ENCODE peak calls at places on chromosomes 12 and 14, in six cellular contexts. T is upper lobe of right lung, H is cardiac fibroblast, X is fibroblast of the aortic adventitia, K is astrocyte of the spinal cord, P is mammary epithelial cell. S is an unnamed sample.

GRCh38 chr14:95068091-95068490 is 89.2 kb downstream of the DICER1 start:
- DNase-seq in T (no peak), X (no peak), K (no peak), H (no peak), P (no peak), S (no peak)

GRCh38 chr12:44015333-44015941 is 179.6 kb downstream of the TMEM117 start:
- DNase-seq in P (peak; percentile 41), K (peak; percentile 66), X (peak; percentile 81), T (no peak), H (peak; percentile 71), S (peak; percentile 7)

GRCh38 chr14:63727231-63727735 is 582 bp downstream of the SGPP1 start:
- DNase-seq in X (peak; percentile 43), H (peak; percentile 38), K (peak; percentile 29), T (peak; percentile 77), P (peak; percentile 42), S (no peak)

GRCh38 chr14:42869681-42870080 is 1263.0 kb downstream of the LRFN5 start:
- DNase-seq in P (peak; percentile 6), T (no peak), H (peak; percentile 4), X (peak; percentile 25), K (peak; percentile 72), S (peak; percentile 76)

GRCh38 chr14:38951451-38951850 is 151.6 kb downstream of the SEC23A start:
- DNase-seq in X (peak; percentile 74), P (peak; percentile 14), T (no peak), K (peak; percentile 67), H (peak; percentile 59), S (no peak)

GRCh38 chr12:86158956-86159355 is 97.2 kb downstream of the MGAT4C start:
- DNase-seq in H (no peak), X (peak; percentile 3), P (peak; percentile 3), T (no peak), K (no peak), S (no peak)

GRCh38 chr12:122939151-122939550 is 27.1 kb downstream of the ABCB9 start:
- DNase-seq in P (no peak), T (no peak), K (no peak), H (no peak), X (no peak), S (no peak)

GRCh38 chr12:57235012-57235727 is 5.7 kb downstream of the SHMT2 start:
- DNase-seq in H (peak; percentile 95), T (no peak), K (peak; percentile 70), X (peak; percentile 63), P (no peak), S (peak; percentile 74)

GRCh38 chr12:119512772-119513497 is 80.6 kb upstream of the TMEM233 start:
- DNase-seq in P (no peak), X (peak; percentile 16), H (peak; percentile 18), T (no peak), K (no peak), S (no peak)

GRCh38 chr12:122880668-122881067 is 15.3 kb downstream of the VPS37B start:
- DNase-seq in X (peak; percentile 73), P (no peak), K (peak; percentile 67), T (no peak), H (peak; percentile 69), S (peak; percentile 35)

GRCh38 chr12:32312049-32312670 is 87.2 kb upstream of the FGD4 start:
- DNase-seq in H (peak; percentile 80), P (peak; percentile 45), X (peak; percentile 84), T (no peak), K (peak; percentile 63), S (peak; percentile 22)

GRCh38 chr14:102944448-102945330 is 22.2 kb downstream of the AMN start:
- DNase-seq in P (no peak), K (no peak), T (no peak), X (no peak), H (no peak), S (no peak)

GRCh38 chr12:123595729-123596128 is 6.2 kb upstream of the DDX55 start:
- DNase-seq in H (peak; percentile 7), P (no peak), K (no peak), T (no peak), X (no peak), S (no peak)

GRCh38 chr14:68137704-68138619 is 318.4 kb downstream of the RAD51B start:
- DNase-seq in T (no peak), P (peak; percentile 99), K (peak; percentile 95), X (peak; percentile 87), H (peak; percentile 99), S (peak; percentile 87)

GRCh38 chr14:64971890-64972785 is at the start of gene RAB15:
- DNase-seq in K (no peak), X (no peak), H (no peak), P (peak; percentile 20), T (peak; percentile 74), S (no peak)

GRCh38 chr12:32395031-32395430 is 4.3 kb upstream of the FGD4 start:
- DNase-seq in T (no peak), P (no peak), H (no peak), X (no peak), K (no peak), S (no peak)

GRCh38 chr14:59274991-59275391 is 86.5 kb downstream of the DAAM1 start:
- DNase-seq in X (no peak), P (peak; percentile 57), K (no peak), T (peak; percentile 67), H (no peak), S (no peak)
- H3K4me3 ChIP-seq in X (no peak overlapping the region), P (no peak overlapping the region), K (no peak overlapping the region), T (no peak overlapping the region), H (no peak overlapping the region), S (no peak overlapping the region)

GRCh38 chr14:91903070-91903469 is 35.7 kb upstream of the TC2N start:
- DNase-seq in P (no peak), K (no peak), T (no peak), X (peak; percentile 71), H (no peak), S (no peak)
- H3K4me3 ChIP-seq in P (no peak overlapping the region), K (no peak overlapping the region), T (no peak overlapping the region), X (no peak overlapping the region), H (no peak overlapping the region), S (no peak overlapping the region)

DNA sequence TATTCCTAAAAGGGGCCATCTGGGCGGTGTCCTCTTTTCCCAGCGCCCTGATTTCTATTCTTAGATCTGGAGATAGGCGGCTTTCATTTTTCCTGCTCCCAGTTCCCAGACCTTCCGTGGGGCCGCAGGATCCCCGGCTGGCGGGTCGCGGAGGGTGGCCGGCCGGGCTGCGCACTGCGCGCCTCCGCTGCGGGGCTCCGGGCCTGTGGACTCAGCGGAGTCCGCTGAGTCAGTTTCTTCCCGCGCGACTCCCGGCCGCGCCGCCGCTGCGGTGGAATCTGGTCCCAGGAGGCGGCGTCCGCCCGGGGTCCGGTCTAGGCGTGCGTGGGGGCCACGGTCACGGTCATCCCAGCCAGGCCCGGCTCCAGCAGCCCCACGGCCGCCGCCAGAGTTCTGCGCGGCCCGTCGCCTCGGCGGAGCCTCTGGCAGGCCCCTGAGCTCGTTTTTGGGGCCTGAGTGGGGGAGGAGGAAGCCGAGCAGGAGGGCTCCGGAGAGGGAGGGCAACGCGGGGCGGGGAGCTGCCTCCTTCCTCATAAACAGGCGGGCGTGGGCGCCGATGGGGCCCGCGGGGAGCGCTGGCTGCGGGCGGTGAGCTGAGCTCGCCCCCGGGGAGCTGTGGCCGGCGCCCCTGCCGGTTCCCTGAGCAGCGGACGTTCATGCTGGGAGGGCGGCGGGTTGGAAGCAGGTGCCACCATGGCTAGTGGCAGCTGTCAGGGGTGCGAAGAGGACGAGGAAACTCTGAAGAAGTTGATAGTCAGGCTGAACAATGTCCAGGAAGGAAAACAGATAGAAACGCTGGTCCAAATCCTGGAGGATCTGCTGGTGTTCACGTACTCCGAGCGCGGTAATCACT is at the start of gene LRRK2:
- DNase-seq in K (peak; percentile 66), P (peak; percentile 30), H (peak; percentile 60), T (peak; percentile 96), X (peak; percentile 76), S (peak; percentile 12)
- H3K4me3 ChIP-seq in K (peak within 1 kb of the TSS; percentile 46), P (peak within 1 kb of the TSS; percentile 49), H (peak within 1 kb of the TSS; percentile 57), T (peak within 1 kb of the TSS; percentile 63), X (peak within 1 kb of the TSS; percentile 74), S (peak within 1 kb of the TSS; percentile 59)

DNA sequence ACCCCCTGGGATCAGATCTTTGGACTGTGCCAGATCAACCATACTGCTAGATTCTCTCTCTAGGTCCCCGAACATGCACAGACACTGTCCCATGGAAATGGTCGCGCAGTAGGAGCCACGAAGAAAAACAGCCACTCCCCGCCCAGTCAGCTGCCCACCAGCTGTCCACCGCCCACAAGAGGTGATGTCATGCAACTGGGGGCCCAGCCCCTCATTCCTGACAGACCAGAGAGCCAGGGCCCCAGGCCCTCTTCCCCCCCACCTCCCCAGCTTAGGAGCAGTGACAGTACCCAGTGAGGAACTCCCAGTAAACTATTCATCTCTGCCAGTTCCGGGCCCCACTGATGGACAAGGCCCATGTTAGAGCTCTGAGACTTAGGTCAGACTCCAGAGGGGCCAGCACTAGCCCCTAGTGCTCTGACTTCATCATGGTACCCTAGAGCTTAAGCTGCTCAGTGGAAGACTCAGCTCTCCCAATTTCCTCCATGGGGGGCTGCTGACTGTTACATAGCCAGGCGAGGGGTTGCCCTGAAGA is 3.7 kb upstream of the TAMALIN start:
- DNase-seq in X (no peak), T (no peak), P (no peak), K (no peak), H (no peak), S (no peak)
- H3K4me3 ChIP-seq in X (no peak overlapping the region), T (no peak overlapping the region), P (no peak overlapping the region), K (no peak overlapping the region), H (no peak overlapping the region), S (no peak overlapping the region)

DNA sequence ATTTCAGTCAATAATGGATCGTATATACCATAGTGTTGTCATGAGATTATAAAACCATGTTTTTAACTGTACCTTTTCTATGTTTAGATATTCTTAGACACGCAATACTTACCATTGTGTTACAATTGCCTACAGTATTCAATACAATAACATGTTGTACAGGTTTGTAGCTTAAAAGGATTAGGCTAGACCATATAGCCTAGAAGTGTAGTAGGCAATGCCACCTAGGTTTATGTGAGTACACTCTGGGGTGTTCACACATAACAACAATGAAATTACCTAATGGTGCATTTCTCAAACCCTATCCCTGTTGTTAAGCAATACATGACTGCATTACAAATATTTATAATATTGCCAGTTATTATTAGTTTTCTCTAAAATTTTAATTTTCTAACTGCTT is 144.2 kb downstream of the KCNC2 start:
- DNase-seq in X (no peak), H (no peak), T (no peak), K (no peak), P (no peak), S (no peak)
- H3K4me3 ChIP-seq in X (no peak overlapping the region), H (no peak overlapping the region), T (no peak overlapping the region), K (no peak overlapping the region), P (no peak overlapping the region), S (no peak overlapping the region)

GRCh38 chr12:48486679-48487078 is 4.4 kb downstream of the C12orf54 start:
- DNase-seq in T (no peak), P (peak; percentile 51), H (no peak), X (no peak), K (no peak), S (no peak)
- H3K4me3 ChIP-seq in T (no peak overlapping the region), P (no peak overlapping the region), H (no peak overlapping the region), X (no peak overlapping the region), K (no peak overlapping the region), S (no peak overlapping the region)

S was measured in skeletal muscle cell.